ENCODE peak calls at places on chromosomes 12 and 14, in seven cellular contexts. H is cardiac muscle cell, T is neural crest cell, S is HEK293T, G is EL, B is lower leg skin, X is glutamatergic neuron. Q is an unnamed sample.

GRCh38 chr14:102805941-102806340 is 28.7 kb downstream of the TRAF3 start:
- DNase-seq in H (no peak), T (no peak), S (no peak), G (no peak), B (no peak), X (no peak), Q (no peak)

GRCh38 chr12:21528953-21529352 is 2.9 kb downstream of the SPX start:
- DNase-seq in H (no peak), T (no peak), S (no peak), G (no peak), B (no peak), X (no peak), Q (peak)

GRCh38 chr14:33943081-33943480 is 7.8 kb downstream of the EGLN3 start:
- DNase-seq in H (peak), T (no peak), S (no peak), G (no peak), B (peak), X (no peak), Q (no peak)

GRCh38 chr12:89333564-89334252 is 18.6 kb downstream of the DUSP6 start:
- DNase-seq in H (no peak), T (no peak), S (no peak), G (no peak), B (no peak), X (no peak), Q (no peak)

GRCh38 chr12:129659927-129660326 is 243.9 kb downstream of the TMEM132D start:
- DNase-seq in H (no peak), T (no peak), S (no peak), G (no peak), B (no peak), X (no peak), Q (peak)

GRCh38 chr12:95390192-95390591 is 83.8 kb upstream of the METAP2 start:
- DNase-seq in H (no peak), T (no peak), S (no peak), G (no peak), B (no peak), X (no peak), Q (no peak)

GRCh38 chr12:69998922-69999321 is 173.9 kb downstream of the MYRFL start:
- DNase-seq in H (no peak), T (no peak), S (no peak), G (no peak), B (no peak), X (no peak), Q (no peak)

GRCh38 chr12:126182619-126183236 is 1117.5 kb downstream of the AACS start:
- DNase-seq in H (no peak), T (no peak), S (no peak), G (no peak), B (peak), X (no peak), Q (no peak)

GRCh38 chr12:53561590-53561953 is 54.3 kb upstream of the NPFF start:
- DNase-seq in H (no peak), T (no peak), S (no peak), G (peak), B (no peak), X (no peak), Q (peak)

GRCh38 chr12:113128802-113129663 is 6.5 kb downstream of the RASAL1 start:
- DNase-seq in H (no peak), T (no peak), S (no peak), G (no peak), B (no peak), X (no peak), Q (no peak)

Q was measured in epithelial cell of proximal tubule.